ENCODE peak calls at places on chromosomes 1 and 21, in eight cellular contexts. One of them, this sample, is unnamed.

GRCh38 chr1:226094451-226094850 is 31.9 kb downstream of the H3-3A start:
- DNase-seq in stimulated activated effector memory CD8-positive, alpha-beta T cell treated with anti-CD3 and anti-CD28 coated beads, Interleukin-12 subunit alpha, Interleukin-12 subunit beta, amount 100 ng/mL, for 72 hours: no peak
- DNase-seq in putamen: no peak
- DNase-seq in endodermal cell: no peak
- DNase-seq in NCI-H2081: no peak
- DNase-seq in RPMI8226: no peak
- DNase-seq in GM04503: no peak
- DNase-seq in omental fat pad: no peak
- DNase-seq in this sample: no peak

GRCh38 chr1:15426492-15427279 is 11.6 kb upstream of the CTRC start:
- DNase-seq in stimulated activated effector memory CD8-positive, alpha-beta T cell treated with anti-CD3 and anti-CD28 coated beads, Interleukin-12 subunit alpha, Interleukin-12 subunit beta, amount 100 ng/mL, for 72 hours: no peak
- DNase-seq in putamen: no peak
- DNase-seq in endodermal cell: no peak
- DNase-seq in NCI-H2081: no peak
- DNase-seq in RPMI8226: no peak
- DNase-seq in GM04503: no peak
- DNase-seq in omental fat pad: no peak
- DNase-seq in this sample: no peak

GRCh38 chr1:229228522-229228921 is 42.4 kb upstream of the RAB4A start:
- DNase-seq in stimulated activated effector memory CD8-positive, alpha-beta T cell treated with anti-CD3 and anti-CD28 coated beads, Interleukin-12 subunit alpha, Interleukin-12 subunit beta, amount 100 ng/mL, for 72 hours: no peak
- DNase-seq in putamen: no peak
- DNase-seq in endodermal cell: no peak
- DNase-seq in NCI-H2081: no peak
- DNase-seq in RPMI8226: no peak
- DNase-seq in GM04503: no peak
- DNase-seq in omental fat pad: no peak
- DNase-seq in this sample: no peak

GRCh38 chr1:38000529-38001453 is 4.5 kb downstream of the FHL3 start:
- DNase-seq in stimulated activated effector memory CD8-positive, alpha-beta T cell treated with anti-CD3 and anti-CD28 coated beads, Interleukin-12 subunit alpha, Interleukin-12 subunit beta, amount 100 ng/mL, for 72 hours: no peak
- DNase-seq in putamen: no peak
- DNase-seq in endodermal cell: peak
- DNase-seq in NCI-H2081: no peak
- DNase-seq in RPMI8226: no peak
- DNase-seq in GM04503: no peak
- DNase-seq in omental fat pad: no peak
- DNase-seq in this sample: no peak

GRCh38 chr1:205259361-205259832 is 31.7 kb downstream of the TMCC2 start:
- DNase-seq in stimulated activated effector memory CD8-positive, alpha-beta T cell treated with anti-CD3 and anti-CD28 coated beads, Interleukin-12 subunit alpha, Interleukin-12 subunit beta, amount 100 ng/mL, for 72 hours: no peak
- DNase-seq in putamen: no peak
- DNase-seq in endodermal cell: no peak
- DNase-seq in NCI-H2081: no peak
- DNase-seq in RPMI8226: peak
- DNase-seq in GM04503: no peak
- DNase-seq in omental fat pad: no peak
- DNase-seq in this sample: no peak

GRCh38 chr1:147336290-147336689 is 93.8 kb downstream of the CHD1L start:
- DNase-seq in stimulated activated effector memory CD8-positive, alpha-beta T cell treated with anti-CD3 and anti-CD28 coated beads, Interleukin-12 subunit alpha, Interleukin-12 subunit beta, amount 100 ng/mL, for 72 hours: no peak
- DNase-seq in putamen: no peak
- DNase-seq in endodermal cell: no peak
- DNase-seq in NCI-H2081: no peak
- DNase-seq in RPMI8226: no peak
- DNase-seq in GM04503: no peak
- DNase-seq in omental fat pad: no peak
- DNase-seq in this sample: no peak

GRCh38 chr1:174007846-174008245 is 14.3 kb downstream of the RC3H1 start:
- DNase-seq in stimulated activated effector memory CD8-positive, alpha-beta T cell treated with anti-CD3 and anti-CD28 coated beads, Interleukin-12 subunit alpha, Interleukin-12 subunit beta, amount 100 ng/mL, for 72 hours: no peak
- DNase-seq in putamen: no peak
- DNase-seq in endodermal cell: no peak
- DNase-seq in NCI-H2081: no peak
- DNase-seq in RPMI8226: no peak
- DNase-seq in GM04503: no peak
- DNase-seq in omental fat pad: no peak
- DNase-seq in this sample: no peak

GRCh38 chr1:46804027-46804889 is 5.4 kb downstream of the CYP4B1 start:
- DNase-seq in stimulated activated effector memory CD8-positive, alpha-beta T cell treated with anti-CD3 and anti-CD28 coated beads, Interleukin-12 subunit alpha, Interleukin-12 subunit beta, amount 100 ng/mL, for 72 hours: peak
- DNase-seq in putamen: no peak
- DNase-seq in endodermal cell: no peak
- DNase-seq in NCI-H2081: no peak
- DNase-seq in RPMI8226: peak
- DNase-seq in GM04503: no peak
- DNase-seq in omental fat pad: no peak
- DNase-seq in this sample: no peak

GRCh38 chr21:42650033-42650370 is 3.4 kb upstream of the PDE9A start:
- DNase-seq in stimulated activated effector memory CD8-positive, alpha-beta T cell treated with anti-CD3 and anti-CD28 coated beads, Interleukin-12 subunit alpha, Interleukin-12 subunit beta, amount 100 ng/mL, for 72 hours: no peak
- DNase-seq in putamen: no peak
- DNase-seq in endodermal cell: no peak
- DNase-seq in NCI-H2081: no peak
- DNase-seq in RPMI8226: no peak
- DNase-seq in GM04503: no peak
- DNase-seq in omental fat pad: no peak
- DNase-seq in this sample: no peak

GRCh38 chr1:180178511-180179161 is 24.0 kb downstream of the QSOX1 start:
- DNase-seq in stimulated activated effector memory CD8-positive, alpha-beta T cell treated with anti-CD3 and anti-CD28 coated beads, Interleukin-12 subunit alpha, Interleukin-12 subunit beta, amount 100 ng/mL, for 72 hours: peak
- DNase-seq in putamen: no peak
- DNase-seq in endodermal cell: peak
- DNase-seq in NCI-H2081: peak
- DNase-seq in RPMI8226: peak
- DNase-seq in GM04503: no peak
- DNase-seq in omental fat pad: peak
- DNase-seq in this sample: no peak

GRCh38 chr1:111920221-111921024 is 69.0 kb downstream of the KCND3 start:
- DNase-seq in stimulated activated effector memory CD8-positive, alpha-beta T cell treated with anti-CD3 and anti-CD28 coated beads, Interleukin-12 subunit alpha, Interleukin-12 subunit beta, amount 100 ng/mL, for 72 hours: no peak
- DNase-seq in putamen: peak
- DNase-seq in endodermal cell: peak
- DNase-seq in NCI-H2081: no peak
- DNase-seq in RPMI8226: no peak
- DNase-seq in GM04503: peak
- DNase-seq in omental fat pad: no peak
- DNase-seq in this sample: no peak

GRCh38 chr21:19853709-19854575 is 1144.3 kb upstream of the NCAM2 start:
- DNase-seq in stimulated activated effector memory CD8-positive, alpha-beta T cell treated with anti-CD3 and anti-CD28 coated beads, Interleukin-12 subunit alpha, Interleukin-12 subunit beta, amount 100 ng/mL, for 72 hours: no peak
- DNase-seq in putamen: no peak
- DNase-seq in endodermal cell: peak
- DNase-seq in NCI-H2081: no peak
- DNase-seq in RPMI8226: peak
- DNase-seq in GM04503: no peak
- DNase-seq in omental fat pad: no peak
- DNase-seq in this sample: peak

GRCh38 chr1:153568367-153569099 is 2.9 kb upstream of the S100A2 start:
- DNase-seq in stimulated activated effector memory CD8-positive, alpha-beta T cell treated with anti-CD3 and anti-CD28 coated beads, Interleukin-12 subunit alpha, Interleukin-12 subunit beta, amount 100 ng/mL, for 72 hours: peak
- DNase-seq in putamen: peak
- DNase-seq in endodermal cell: peak
- DNase-seq in NCI-H2081: peak
- DNase-seq in RPMI8226: peak
- DNase-seq in GM04503: no peak
- DNase-seq in omental fat pad: peak
- DNase-seq in this sample: peak

GRCh38 chr1:3477241-3478109 is 23.0 kb downstream of the ARHGEF16 start:
- DNase-seq in stimulated activated effector memory CD8-positive, alpha-beta T cell treated with anti-CD3 and anti-CD28 coated beads, Interleukin-12 subunit alpha, Interleukin-12 subunit beta, amount 100 ng/mL, for 72 hours: no peak
- DNase-seq in putamen: no peak
- DNase-seq in endodermal cell: no peak
- DNase-seq in NCI-H2081: no peak
- DNase-seq in RPMI8226: no peak
- DNase-seq in GM04503: no peak
- DNase-seq in omental fat pad: no peak
- DNase-seq in this sample: no peak

GRCh38 chr1:225767591-225768540 is 9.8 kb upstream of the SRP9 start:
- DNase-seq in stimulated activated effector memory CD8-positive, alpha-beta T cell treated with anti-CD3 and anti-CD28 coated beads, Interleukin-12 subunit alpha, Interleukin-12 subunit beta, amount 100 ng/mL, for 72 hours: no peak
- DNase-seq in putamen: no peak
- DNase-seq in endodermal cell: peak
- DNase-seq in NCI-H2081: peak
- DNase-seq in RPMI8226: peak
- DNase-seq in GM04503: no peak
- DNase-seq in omental fat pad: no peak
- DNase-seq in this sample: no peak

GRCh38 chr21:42746593-42747266 is 93.3 kb downstream of the PDE9A start:
- DNase-seq in stimulated activated effector memory CD8-positive, alpha-beta T cell treated with anti-CD3 and anti-CD28 coated beads, Interleukin-12 subunit alpha, Interleukin-12 subunit beta, amount 100 ng/mL, for 72 hours: peak
- DNase-seq in putamen: peak
- DNase-seq in endodermal cell: no peak
- DNase-seq in NCI-H2081: no peak
- DNase-seq in RPMI8226: no peak
- DNase-seq in GM04503: no peak
- DNase-seq in omental fat pad: no peak
- DNase-seq in this sample: no peak

GRCh38 chr1:37958690-37959089 is 11.8 kb upstream of the INPP5B start:
- DNase-seq in stimulated activated effector memory CD8-positive, alpha-beta T cell treated with anti-CD3 and anti-CD28 coated beads, Interleukin-12 subunit alpha, Interleukin-12 subunit beta, amount 100 ng/mL, for 72 hours: no peak
- DNase-seq in putamen: no peak
- DNase-seq in endodermal cell: no peak
- DNase-seq in NCI-H2081: no peak
- DNase-seq in RPMI8226: no peak
- DNase-seq in GM04503: peak
- DNase-seq in omental fat pad: no peak
- DNase-seq in this sample: no peak

GRCh38 chr1:76868154-76868882 is 1.0 kb downstream of the ST6GALNAC5 start:
- DNase-seq in stimulated activated effector memory CD8-positive, alpha-beta T cell treated with anti-CD3 and anti-CD28 coated beads, Interleukin-12 subunit alpha, Interleukin-12 subunit beta, amount 100 ng/mL, for 72 hours: no peak
- DNase-seq in putamen: no peak
- DNase-seq in endodermal cell: peak
- DNase-seq in NCI-H2081: no peak
- DNase-seq in RPMI8226: peak
- DNase-seq in GM04503: no peak
- DNase-seq in omental fat pad: no peak
- DNase-seq in this sample: no peak

GRCh38 chr1:205348559-205349477 is 7.9 kb downstream of the KLHDC8A start:
- DNase-seq in stimulated activated effector memory CD8-positive, alpha-beta T cell treated with anti-CD3 and anti-CD28 coated beads, Interleukin-12 subunit alpha, Interleukin-12 subunit beta, amount 100 ng/mL, for 72 hours: no peak
- DNase-seq in putamen: no peak
- DNase-seq in endodermal cell: no peak
- DNase-seq in NCI-H2081: no peak
- DNase-seq in RPMI8226: peak
- DNase-seq in GM04503: no peak
- DNase-seq in omental fat pad: no peak
- DNase-seq in this sample: peak

GRCh38 chr1:67355745-67356424 is 48.2 kb downstream of the IL12RB2 start:
- DNase-seq in stimulated activated effector memory CD8-positive, alpha-beta T cell treated with anti-CD3 and anti-CD28 coated beads, Interleukin-12 subunit alpha, Interleukin-12 subunit beta, amount 100 ng/mL, for 72 hours: no peak
- DNase-seq in putamen: no peak
- DNase-seq in endodermal cell: no peak
- DNase-seq in NCI-H2081: no peak
- DNase-seq in RPMI8226: no peak
- DNase-seq in GM04503: peak
- DNase-seq in omental fat pad: no peak
- DNase-seq in this sample: no peak

GRCh38 chr21:31780944-31781343 is 49.0 kb upstream of the SCAF4 start:
- DNase-seq in stimulated activated effector memory CD8-positive, alpha-beta T cell treated with anti-CD3 and anti-CD28 coated beads, Interleukin-12 subunit alpha, Interleukin-12 subunit beta, amount 100 ng/mL, for 72 hours: no peak
- DNase-seq in putamen: no peak
- DNase-seq in endodermal cell: no peak
- DNase-seq in NCI-H2081: peak
- DNase-seq in RPMI8226: peak
- DNase-seq in GM04503: no peak
- DNase-seq in omental fat pad: no peak
- DNase-seq in this sample: no peak

GRCh38 chr1:31700468-31701136 is 3.2 kb downstream of the COL16A1 start:
- DNase-seq in stimulated activated effector memory CD8-positive, alpha-beta T cell treated with anti-CD3 and anti-CD28 coated beads, Interleukin-12 subunit alpha, Interleukin-12 subunit beta, amount 100 ng/mL, for 72 hours: no peak
- DNase-seq in putamen: no peak
- DNase-seq in endodermal cell: no peak
- DNase-seq in NCI-H2081: no peak
- DNase-seq in RPMI8226: peak
- DNase-seq in GM04503: no peak
- DNase-seq in omental fat pad: no peak
- DNase-seq in this sample: no peak

GRCh38 chr21:33974513-33975468 is 59.2 kb upstream of the ATP5PO start:
- DNase-seq in stimulated activated effector memory CD8-positive, alpha-beta T cell treated with anti-CD3 and anti-CD28 coated beads, Interleukin-12 subunit alpha, Interleukin-12 subunit beta, amount 100 ng/mL, for 72 hours: no peak
- DNase-seq in putamen: no peak
- DNase-seq in endodermal cell: no peak
- DNase-seq in NCI-H2081: no peak
- DNase-seq in RPMI8226: no peak
- DNase-seq in GM04503: no peak
- DNase-seq in omental fat pad: no peak
- DNase-seq in this sample: no peak

GRCh38 chr21:32499249-32500055 is 85.9 kb downstream of the TCP10L start:
- DNase-seq in stimulated activated effector memory CD8-positive, alpha-beta T cell treated with anti-CD3 and anti-CD28 coated beads, Interleukin-12 subunit alpha, Interleukin-12 subunit beta, amount 100 ng/mL, for 72 hours: no peak
- DNase-seq in putamen: no peak
- DNase-seq in endodermal cell: no peak
- DNase-seq in NCI-H2081: no peak
- DNase-seq in RPMI8226: no peak
- DNase-seq in GM04503: peak
- DNase-seq in omental fat pad: no peak
- DNase-seq in this sample: no peak

GRCh38 chr1:15156807-15157380 is 3.3 kb downstream of the TMEM51 start:
- DNase-seq in stimulated activated effector memory CD8-positive, alpha-beta T cell treated with anti-CD3 and anti-CD28 coated beads, Interleukin-12 subunit alpha, Interleukin-12 subunit beta, amount 100 ng/mL, for 72 hours: no peak
- DNase-seq in putamen: no peak
- DNase-seq in endodermal cell: peak
- DNase-seq in NCI-H2081: no peak
- DNase-seq in RPMI8226: no peak
- DNase-seq in GM04503: no peak
- DNase-seq in omental fat pad: no peak
- DNase-seq in this sample: no peak

GRCh38 chr1:68516066-68516465 is 19.2 kb upstream of the DEPDC1 start:
- DNase-seq in stimulated activated effector memory CD8-positive, alpha-beta T cell treated with anti-CD3 and anti-CD28 coated beads, Interleukin-12 subunit alpha, Interleukin-12 subunit beta, amount 100 ng/mL, for 72 hours: no peak
- DNase-seq in putamen: no peak
- DNase-seq in endodermal cell: no peak
- DNase-seq in NCI-H2081: no peak
- DNase-seq in RPMI8226: no peak
- DNase-seq in GM04503: no peak
- DNase-seq in omental fat pad: no peak
- DNase-seq in this sample: no peak

GRCh38 chr1:192401832-192402231 is 85.0 kb downstream of the RGS21 start:
- DNase-seq in stimulated activated effector memory CD8-positive, alpha-beta T cell treated with anti-CD3 and anti-CD28 coated beads, Interleukin-12 subunit alpha, Interleukin-12 subunit beta, amount 100 ng/mL, for 72 hours: no peak
- DNase-seq in putamen: no peak
- DNase-seq in endodermal cell: no peak
- DNase-seq in NCI-H2081: no peak
- DNase-seq in RPMI8226: no peak
- DNase-seq in GM04503: no peak
- DNase-seq in omental fat pad: no peak
- DNase-seq in this sample: no peak

GRCh38 chr1:206116191-206116872 is 856 bp downstream of the AVPR1B start:
- DNase-seq in stimulated activated effector memory CD8-positive, alpha-beta T cell treated with anti-CD3 and anti-CD28 coated beads, Interleukin-12 subunit alpha, Interleukin-12 subunit beta, amount 100 ng/mL, for 72 hours: no peak
- DNase-seq in putamen: no peak
- DNase-seq in endodermal cell: no peak
- DNase-seq in NCI-H2081: no peak
- DNase-seq in RPMI8226: peak
- DNase-seq in GM04503: no peak
- DNase-seq in omental fat pad: no peak
- DNase-seq in this sample: no peak

GRCh38 chr1:244836135-244836521 is 670 bp downstream of the COX20 start:
- DNase-seq in stimulated activated effector memory CD8-positive, alpha-beta T cell treated with anti-CD3 and anti-CD28 coated beads, Interleukin-12 subunit alpha, Interleukin-12 subunit beta, amount 100 ng/mL, for 72 hours: peak
- DNase-seq in putamen: peak
- DNase-seq in endodermal cell: peak
- DNase-seq in NCI-H2081: no peak
- DNase-seq in RPMI8226: peak
- DNase-seq in GM04503: no peak
- DNase-seq in omental fat pad: no peak
- DNase-seq in this sample: no peak

GRCh38 chr1:147236959-147237791 is 5.3 kb upstream of the CHD1L start:
- DNase-seq in stimulated activated effector memory CD8-positive, alpha-beta T cell treated with anti-CD3 and anti-CD28 coated beads, Interleukin-12 subunit alpha, Interleukin-12 subunit beta, amount 100 ng/mL, for 72 hours: no peak
- DNase-seq in putamen: no peak
- DNase-seq in endodermal cell: no peak
- DNase-seq in NCI-H2081: no peak
- DNase-seq in RPMI8226: peak
- DNase-seq in GM04503: no peak
- DNase-seq in omental fat pad: no peak
- DNase-seq in this sample: no peak

GRCh38 chr1:185561629-185562028 is 172.6 kb upstream of the HMCN1 start:
- DNase-seq in stimulated activated effector memory CD8-positive, alpha-beta T cell treated with anti-CD3 and anti-CD28 coated beads, Interleukin-12 subunit alpha, Interleukin-12 subunit beta, amount 100 ng/mL, for 72 hours: no peak
- DNase-seq in putamen: no peak
- DNase-seq in endodermal cell: no peak
- DNase-seq in NCI-H2081: no peak
- DNase-seq in RPMI8226: no peak
- DNase-seq in GM04503: peak
- DNase-seq in omental fat pad: no peak
- DNase-seq in this sample: no peak

GRCh38 chr1:224616761-224617409 is 768 bp downstream of the CNIH3 start:
- DNase-seq in stimulated activated effector memory CD8-positive, alpha-beta T cell treated with anti-CD3 and anti-CD28 coated beads, Interleukin-12 subunit alpha, Interleukin-12 subunit beta, amount 100 ng/mL, for 72 hours: no peak
- DNase-seq in putamen: no peak
- DNase-seq in endodermal cell: peak
- DNase-seq in NCI-H2081: no peak
- DNase-seq in RPMI8226: no peak
- DNase-seq in GM04503: no peak
- DNase-seq in omental fat pad: no peak
- DNase-seq in this sample: no peak

GRCh38 chr1:53738205-53739108 is 507 bp downstream of the GLIS1 start:
- DNase-seq in stimulated activated effector memory CD8-positive, alpha-beta T cell treated with anti-CD3 and anti-CD28 coated beads, Interleukin-12 subunit alpha, Interleukin-12 subunit beta, amount 100 ng/mL, for 72 hours: no peak
- DNase-seq in putamen: no peak
- DNase-seq in endodermal cell: peak
- DNase-seq in NCI-H2081: no peak
- DNase-seq in RPMI8226: peak
- DNase-seq in GM04503: no peak
- DNase-seq in omental fat pad: no peak
- DNase-seq in this sample: no peak

GRCh38 chr1:168054117-168054516 is 82.6 kb downstream of the GPR161 start:
- DNase-seq in stimulated activated effector memory CD8-positive, alpha-beta T cell treated with anti-CD3 and anti-CD28 coated beads, Interleukin-12 subunit alpha, Interleukin-12 subunit beta, amount 100 ng/mL, for 72 hours: no peak
- DNase-seq in putamen: peak
- DNase-seq in endodermal cell: no peak
- DNase-seq in NCI-H2081: no peak
- DNase-seq in RPMI8226: no peak
- DNase-seq in GM04503: no peak
- DNase-seq in omental fat pad: no peak
- DNase-seq in this sample: no peak

This sample was measured in NCI-H524 treated with DMSO at 0.1 percent for 48 hours.